ENCODE peak calls at places on chromosomes 7 and 10, in ten cellular contexts. A, W, V, L, K, M, J, Q, F and Z are unnamed samples.
A peak's percentile ranks its signal among the peaks of the same experiment; 100 is the strongest.

GRCh38 chr10:98270026-98270740 is 2.2 kb upstream of the LOXL4 start:
- DNase-seq in A (no peak), W (no peak), V (no peak), L (no peak), K (no peak), M (no peak), J (no peak), Q (no peak), F (no peak), Z (no peak)

GRCh38 chr10:45473126-45473525 is 99.1 kb downstream of the ALOX5 start:
- DNase-seq in A (no peak), W (no peak), V (no peak), L (no peak), K (no peak), M (no peak), J (no peak), Q (peak; percentile 51), F (no peak), Z (no peak)

GRCh38 chr7:88344956-88345832 is 38.5 kb upstream of the STEAP4 start:
- DNase-seq in A (peak; percentile 28), W (no peak), V (peak; percentile 54), L (no peak), K (peak; percentile 1), M (peak; percentile 3), J (no peak), Q (peak; percentile 68), F (peak; percentile 62), Z (no peak)

GRCh38 chr10:49647985-49648795 is 31.3 kb upstream of the C10orf53 start:
- DNase-seq in A (no peak), W (no peak), V (no peak), L (no peak), K (no peak), M (no peak), J (no peak), Q (no peak), F (no peak), Z (no peak)

GRCh38 chr7:465710-466400 is 53.8 kb downstream of the PDGFA start:
- DNase-seq in A (no peak), W (no peak), V (no peak), L (no peak), K (no peak), M (no peak), J (no peak), Q (no peak), F (no peak), Z (no peak)

GRCh38 chr7:91973632-91974031 is 33.0 kb downstream of the AKAP9 start:
- DNase-seq in A (no peak), W (no peak), V (no peak), L (no peak), K (no peak), M (no peak), J (no peak), Q (no peak), F (no peak), Z (no peak)

GRCh38 chr7:130142654-130143333 is 62.4 kb downstream of the TMEM209 start:
- DNase-seq in A (no peak), W (no peak), V (no peak), L (no peak), K (no peak), M (no peak), J (no peak), Q (no peak), F (no peak), Z (no peak)

GRCh38 chr7:29342761-29343160 is 148.2 kb downstream of the CHN2 start:
- DNase-seq in A (no peak), W (no peak), V (no peak), L (no peak), K (no peak), M (no peak), J (no peak), Q (no peak), F (no peak), Z (no peak)

GRCh38 chr7:47400001-47400400 is 181.9 kb downstream of the TNS3 start:
- DNase-seq in A (no peak), W (no peak), V (no peak), L (no peak), K (no peak), M (no peak), J (no peak), Q (no peak), F (no peak), Z (no peak)

GRCh38 chr10:26486304-26486703 is 48.2 kb downstream of the APBB1IP start:
- DNase-seq in A (peak; percentile 67), W (no peak), V (no peak), L (no peak), K (no peak), M (no peak), J (no peak), Q (no peak), F (no peak), Z (no peak)

GRCh38 chr10:98467506-98468318 is 21.0 kb upstream of the HPS1 start:
- DNase-seq in A (peak; percentile 69), W (peak; percentile 39), V (peak; percentile 77), L (peak; percentile 43), K (peak; percentile 40), M (peak; percentile 53), J (peak; percentile 8), Q (peak; percentile 83), F (peak; percentile 67), Z (peak; percentile 23)

GRCh38 chr10:132506711-132507466 is 30.7 kb upstream of the INPP5A start:
- DNase-seq in A (no peak), W (no peak), V (no peak), L (no peak), K (no peak), M (no peak), J (no peak), Q (no peak), F (no peak), Z (no peak)

GRCh38 chr10:31961675-31962074 is 33.0 kb upstream of the ARHGAP12 start:
- DNase-seq in A (peak; percentile 41), W (no peak), V (no peak), L (no peak), K (no peak), M (no peak), J (no peak), Q (no peak), F (no peak), Z (peak; percentile 62)

GRCh38 chr7:91034459-91035368 is 229.5 kb upstream of the FZD1 start:
- DNase-seq in A (peak; percentile 56), W (no peak), V (peak; percentile 55), L (no peak), K (no peak), M (no peak), J (peak; percentile 20), Q (peak; percentile 85), F (peak; percentile 37), Z (no peak)

GRCh38 chr7:102841290-102841689 is 71.5 kb upstream of the LRRC17 start:
- DNase-seq in A (no peak), W (no peak), V (no peak), L (no peak), K (peak; percentile 4), M (no peak), J (no peak), Q (no peak), F (no peak), Z (no peak)

GRCh38 chr10:4214912-4215311 is 429.9 kb upstream of the KLF6 start:
- DNase-seq in A (no peak), W (no peak), V (no peak), L (no peak), K (no peak), M (no peak), J (no peak), Q (no peak), F (no peak), Z (no peak)

GRCh38 chr7:71184609-71185008 is 52.7 kb downstream of the GALNT17 start:
- DNase-seq in A (no peak), W (no peak), V (no peak), L (no peak), K (no peak), M (no peak), J (no peak), Q (no peak), F (no peak), Z (no peak)